ENCODE peak calls at places on chromosomes 2 and 18, in ten cellular contexts. One of them, this sample, is unnamed.

GRCh38 chr2:131151398-131151797 is 46.3 kb downstream of the PLEKHB2 start:
- DNase-seq in colonic mucosa: no peak
- DNase-seq in PC-3: no peak
- DNase-seq in fibroblast of lung: no peak
- DNase-seq in neuronal stem cell: no peak
- DNase-seq in GM23248: no peak
- DNase-seq in endothelial cell of umbilical vein: no peak
- DNase-seq in IMR-90: no peak
- DNase-seq in neural progenitor cell: no peak
- DNase-seq in H1: no peak
- DNase-seq in this sample: no peak

GRCh38 chr2:37635359-37636208 is 35.9 kb downstream of the CDC42EP3 start:
- DNase-seq in colonic mucosa: no peak
- DNase-seq in PC-3: peak; percentile 16
- DNase-seq in fibroblast of lung: peak; percentile 75
- DNase-seq in neuronal stem cell: no peak
- DNase-seq in GM23248: peak; percentile 92
- DNase-seq in endothelial cell of umbilical vein: peak; percentile 62
- DNase-seq in IMR-90: peak; percentile 82
- DNase-seq in neural progenitor cell: no peak
- DNase-seq in H1: no peak
- DNase-seq in this sample: peak; percentile 67

GRCh38 chr2:229265727-229266126 is 5.4 kb downstream of the PID1 start:
- DNase-seq in colonic mucosa: no peak
- DNase-seq in PC-3: no peak
- DNase-seq in fibroblast of lung: no peak
- DNase-seq in neuronal stem cell: no peak
- DNase-seq in GM23248: no peak
- DNase-seq in endothelial cell of umbilical vein: no peak
- DNase-seq in IMR-90: no peak
- DNase-seq in neural progenitor cell: no peak
- DNase-seq in H1: no peak
- DNase-seq in this sample: no peak

GRCh38 chr2:112321375-112322320 is 46.3 kb downstream of the ZC3H6 start:
- DNase-seq in colonic mucosa: no peak
- DNase-seq in PC-3: no peak
- DNase-seq in fibroblast of lung: peak; percentile 59
- DNase-seq in neuronal stem cell: no peak
- DNase-seq in GM23248: peak; percentile 44
- DNase-seq in endothelial cell of umbilical vein: peak; percentile 65
- DNase-seq in IMR-90: peak; percentile 54
- DNase-seq in neural progenitor cell: no peak
- DNase-seq in H1: no peak
- DNase-seq in this sample: peak; percentile 38

GRCh38 chr2:128310094-128310716 is 8.5 kb downstream of the HS6ST1 start:
- DNase-seq in colonic mucosa: peak; percentile 14
- DNase-seq in PC-3: no peak
- DNase-seq in fibroblast of lung: no peak
- DNase-seq in neuronal stem cell: no peak
- DNase-seq in GM23248: no peak
- DNase-seq in endothelial cell of umbilical vein: no peak
- DNase-seq in IMR-90: no peak
- DNase-seq in neural progenitor cell: no peak
- DNase-seq in H1: no peak
- DNase-seq in this sample: no peak

GRCh38 chr2:198127627-198128026 is 323.2 kb downstream of the PLCL1 start:
- DNase-seq in colonic mucosa: peak; percentile 24
- DNase-seq in PC-3: peak; percentile 54
- DNase-seq in fibroblast of lung: peak; percentile 60
- DNase-seq in neuronal stem cell: peak; percentile 29
- DNase-seq in GM23248: peak; percentile 84
- DNase-seq in endothelial cell of umbilical vein: peak; percentile 73
- DNase-seq in IMR-90: peak; percentile 71
- DNase-seq in neural progenitor cell: peak; percentile 81
- DNase-seq in H1: no peak
- DNase-seq in this sample: peak; percentile 39

GRCh38 chr18:33757037-33757436 is 179.0 kb downstream of the ASXL3 start:
- DNase-seq in colonic mucosa: no peak
- DNase-seq in PC-3: no peak
- DNase-seq in fibroblast of lung: peak; percentile 79
- DNase-seq in neuronal stem cell: no peak
- DNase-seq in GM23248: peak; percentile 78
- DNase-seq in endothelial cell of umbilical vein: no peak
- DNase-seq in IMR-90: peak; percentile 55
- DNase-seq in neural progenitor cell: no peak
- DNase-seq in H1: no peak
- DNase-seq in this sample: peak; percentile 73

GRCh38 chr2:152518656-152519580 is 183.9 kb downstream of the FMNL2 start:
- DNase-seq in colonic mucosa: no peak
- DNase-seq in PC-3: no peak
- DNase-seq in fibroblast of lung: no peak
- DNase-seq in neuronal stem cell: no peak
- DNase-seq in GM23248: no peak
- DNase-seq in endothelial cell of umbilical vein: no peak
- DNase-seq in IMR-90: no peak
- DNase-seq in neural progenitor cell: peak; percentile 47
- DNase-seq in H1: no peak
- DNase-seq in this sample: no peak

GRCh38 chr2:18047896-18048657 is 169.6 kb downstream of the KCNS3 start:
- DNase-seq in colonic mucosa: no peak
- DNase-seq in PC-3: peak; percentile 95
- DNase-seq in fibroblast of lung: peak; percentile 47
- DNase-seq in neuronal stem cell: no peak
- DNase-seq in GM23248: peak; percentile 86
- DNase-seq in endothelial cell of umbilical vein: no peak
- DNase-seq in IMR-90: peak; percentile 44
- DNase-seq in neural progenitor cell: no peak
- DNase-seq in H1: no peak
- DNase-seq in this sample: peak; percentile 36

GRCh38 chr2:1498176-1498575 is 84.9 kb downstream of the TPO start:
- DNase-seq in colonic mucosa: no peak
- DNase-seq in PC-3: no peak
- DNase-seq in fibroblast of lung: no peak
- DNase-seq in neuronal stem cell: no peak
- DNase-seq in GM23248: no peak
- DNase-seq in endothelial cell of umbilical vein: no peak
- DNase-seq in IMR-90: no peak
- DNase-seq in neural progenitor cell: no peak
- DNase-seq in H1: no peak
- DNase-seq in this sample: no peak

GRCh38 chr2:171923206-171923605 is 945 bp downstream of the HAT1 start:
- DNase-seq in colonic mucosa: peak; percentile 27
- DNase-seq in PC-3: peak; percentile 27
- DNase-seq in fibroblast of lung: peak; percentile 33
- DNase-seq in neuronal stem cell: no peak
- DNase-seq in GM23248: peak; percentile 71
- DNase-seq in endothelial cell of umbilical vein: peak; percentile 31
- DNase-seq in IMR-90: peak; percentile 38
- DNase-seq in neural progenitor cell: no peak
- DNase-seq in H1: no peak
- DNase-seq in this sample: peak; percentile 13

GRCh38 chr2:25854613-25855012 is 23.7 kb downstream of the ASXL2 start:
- DNase-seq in colonic mucosa: no peak
- DNase-seq in PC-3: no peak
- DNase-seq in fibroblast of lung: no peak
- DNase-seq in neuronal stem cell: no peak
- DNase-seq in GM23248: no peak
- DNase-seq in endothelial cell of umbilical vein: no peak
- DNase-seq in IMR-90: no peak
- DNase-seq in neural progenitor cell: no peak
- DNase-seq in H1: no peak
- DNase-seq in this sample: no peak

GRCh38 chr2:25851740-25852503 is 26.4 kb downstream of the ASXL2 start:
- DNase-seq in colonic mucosa: peak; percentile 29
- DNase-seq in PC-3: peak; percentile 87
- DNase-seq in fibroblast of lung: peak; percentile 92
- DNase-seq in neuronal stem cell: peak; percentile 8
- DNase-seq in GM23248: peak; percentile 92
- DNase-seq in endothelial cell of umbilical vein: peak; percentile 81
- DNase-seq in IMR-90: peak; percentile 93
- DNase-seq in neural progenitor cell: peak; percentile 60
- DNase-seq in H1: no peak
- DNase-seq in this sample: peak; percentile 91

GRCh38 chr2:25856377-25856776 is 21.9 kb downstream of the ASXL2 start:
- DNase-seq in colonic mucosa: no peak
- DNase-seq in PC-3: no peak
- DNase-seq in fibroblast of lung: no peak
- DNase-seq in neuronal stem cell: no peak
- DNase-seq in GM23248: no peak
- DNase-seq in endothelial cell of umbilical vein: no peak
- DNase-seq in IMR-90: no peak
- DNase-seq in neural progenitor cell: peak; percentile 15
- DNase-seq in H1: peak; percentile 70
- DNase-seq in this sample: no peak

GRCh38 chr2:25853038-25853638 is 25.1 kb downstream of the ASXL2 start:
- DNase-seq in colonic mucosa: no peak
- DNase-seq in PC-3: no peak
- DNase-seq in fibroblast of lung: no peak
- DNase-seq in neuronal stem cell: no peak
- DNase-seq in GM23248: no peak
- DNase-seq in endothelial cell of umbilical vein: no peak
- DNase-seq in IMR-90: no peak
- DNase-seq in neural progenitor cell: no peak
- DNase-seq in H1: no peak
- DNase-seq in this sample: no peak

DNA sequence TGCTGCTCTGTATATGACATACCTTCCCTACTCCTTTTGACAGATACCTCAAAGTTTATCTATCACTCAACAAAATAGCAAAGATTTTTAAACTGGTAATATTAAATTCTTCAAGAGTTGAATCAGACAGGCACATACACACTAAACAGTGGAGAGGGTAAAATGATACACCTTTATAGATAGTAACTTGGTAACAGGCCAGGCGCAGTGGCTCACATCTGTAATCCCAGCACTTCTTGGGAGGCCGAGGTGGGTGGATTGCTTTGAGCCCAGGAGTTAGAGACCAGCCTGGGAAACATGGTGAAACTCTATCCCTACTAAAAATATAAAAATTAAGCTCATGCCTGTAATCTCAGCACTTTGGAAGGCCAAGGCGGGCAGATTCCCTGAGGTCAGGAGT is 23.2 kb downstream of the ASXL2 start:
- DNase-seq in colonic mucosa: no peak
- DNase-seq in PC-3: no peak
- DNase-seq in fibroblast of lung: no peak
- DNase-seq in neuronal stem cell: no peak
- DNase-seq in GM23248: no peak
- DNase-seq in endothelial cell of umbilical vein: no peak
- DNase-seq in IMR-90: no peak
- DNase-seq in neural progenitor cell: no peak
- DNase-seq in H1: no peak
- DNase-seq in this sample: no peak
- H3K4me1 ChIP-seq in colonic mucosa: no peaks in the 10 kb centered on the region
- H3K4me1 ChIP-seq in PC-3: peaks cover 14% of the 10 kb centered on the region
- H3K4me1 ChIP-seq in fibroblast of lung: no peaks in the 10 kb centered on the region
- H3K4me1 ChIP-seq in neuronal stem cell: no peaks in the 10 kb centered on the region
- H3K4me1 ChIP-seq in GM23248: peaks cover 13% of the 10 kb centered on the region
- H3K4me1 ChIP-seq in endothelial cell of umbilical vein: peaks cover 5% of the 10 kb centered on the region
- H3K4me1 ChIP-seq in IMR-90: peaks cover 5% of the 10 kb centered on the region
- H3K4me1 ChIP-seq in neural progenitor cell: peaks cover 16% of the 10 kb centered on the region
- H3K4me1 ChIP-seq in H1: peaks cover 4% of the 10 kb centered on the region
- H3K4me1 ChIP-seq in this sample: peaks cover 4% of the 10 kb centered on the region

GRCh38 chr2:2692599-2693389 is 361.7 kb upstream of the MYT1L start:
- DNase-seq in colonic mucosa: no peak
- DNase-seq in PC-3: no peak
- DNase-seq in fibroblast of lung: no peak
- DNase-seq in neuronal stem cell: no peak
- DNase-seq in GM23248: no peak
- DNase-seq in endothelial cell of umbilical vein: no peak
- DNase-seq in IMR-90: no peak
- DNase-seq in neural progenitor cell: no peak
- DNase-seq in H1: no peak
- DNase-seq in this sample: no peak
- H3K27me3 ChIP-seq in colonic mucosa: no peaks in the 10 kb centered on the region
- H3K27me3 ChIP-seq in PC-3: peaks cover 74% of the 10 kb centered on the region
- H3K27me3 ChIP-seq in fibroblast of lung: no peaks in the 10 kb centered on the region
- H3K27me3 ChIP-seq in neuronal stem cell: peaks cover 5% of the 10 kb centered on the region
- H3K27me3 ChIP-seq in GM23248: no peaks in the 10 kb centered on the region
- H3K27me3 ChIP-seq in endothelial cell of umbilical vein: no peaks in the 10 kb centered on the region
- H3K27me3 ChIP-seq in IMR-90: no peaks in the 10 kb centered on the region
- H3K27me3 ChIP-seq in neural progenitor cell: no peaks in the 10 kb centered on the region
- H3K27me3 ChIP-seq in H1: no peaks in the 10 kb centered on the region
- H3K27me3 ChIP-seq in this sample: no peaks in the 10 kb centered on the region

GRCh38 chr2:48400553-48401179 is 129.3 kb upstream of the STON1 start:
- DNase-seq in colonic mucosa: no peak
- DNase-seq in PC-3: no peak
- DNase-seq in fibroblast of lung: no peak
- DNase-seq in neuronal stem cell: no peak
- DNase-seq in GM23248: no peak
- DNase-seq in endothelial cell of umbilical vein: no peak
- DNase-seq in IMR-90: no peak
- DNase-seq in neural progenitor cell: peak; percentile 11
- DNase-seq in H1: no peak
- DNase-seq in this sample: no peak

GRCh38 chr2:48399828-48400552 is 130.0 kb upstream of the STON1 start:
- DNase-seq in colonic mucosa: no peak
- DNase-seq in PC-3: no peak
- DNase-seq in fibroblast of lung: no peak
- DNase-seq in neuronal stem cell: no peak
- DNase-seq in GM23248: no peak
- DNase-seq in endothelial cell of umbilical vein: no peak
- DNase-seq in IMR-90: no peak
- DNase-seq in neural progenitor cell: no peak
- DNase-seq in H1: no peak
- DNase-seq in this sample: no peak

GRCh38 chr2:48397846-48398245 is 132.1 kb upstream of the STON1 start:
- DNase-seq in colonic mucosa: no peak
- DNase-seq in PC-3: no peak
- DNase-seq in fibroblast of lung: peak; percentile 43
- DNase-seq in neuronal stem cell: no peak
- DNase-seq in GM23248: no peak
- DNase-seq in endothelial cell of umbilical vein: no peak
- DNase-seq in IMR-90: no peak
- DNase-seq in neural progenitor cell: peak; percentile 39
- DNase-seq in H1: no peak
- DNase-seq in this sample: peak; percentile 12

GRCh38 chr2:48395658-48396057 is 134.3 kb upstream of the STON1 start:
- DNase-seq in colonic mucosa: no peak
- DNase-seq in PC-3: no peak
- DNase-seq in fibroblast of lung: no peak
- DNase-seq in neuronal stem cell: no peak
- DNase-seq in GM23248: no peak
- DNase-seq in endothelial cell of umbilical vein: no peak
- DNase-seq in IMR-90: no peak
- DNase-seq in neural progenitor cell: no peak
- DNase-seq in H1: no peak
- DNase-seq in this sample: no peak

GRCh38 chr2:48398285-48399135 is 131.4 kb upstream of the STON1 start:
- DNase-seq in colonic mucosa: no peak
- DNase-seq in PC-3: no peak
- DNase-seq in fibroblast of lung: peak; percentile 66
- DNase-seq in neuronal stem cell: peak; percentile 74
- DNase-seq in GM23248: no peak
- DNase-seq in endothelial cell of umbilical vein: no peak
- DNase-seq in IMR-90: no peak
- DNase-seq in neural progenitor cell: peak; percentile 62
- DNase-seq in H1: no peak
- DNase-seq in this sample: peak; percentile 57
- H3K9ac ChIP-seq in colonic mucosa: no peak overlapping the region
- H3K9ac ChIP-seq in PC-3: no peak overlapping the region
- H3K9ac ChIP-seq in fibroblast of lung: no peak overlapping the region
- H3K9ac ChIP-seq in neuronal stem cell: no peak overlapping the region
- H3K9ac ChIP-seq in GM23248: no peak overlapping the region
- H3K9ac ChIP-seq in endothelial cell of umbilical vein: no peak overlapping the region
- H3K9ac ChIP-seq in IMR-90: no peak overlapping the region
- H3K9ac ChIP-seq in neural progenitor cell: no peak overlapping the region
- H3K9ac ChIP-seq in H1: no peak overlapping the region
- H3K9ac ChIP-seq in this sample: peak overlapping the region; percentile 61

GRCh38 chr2:174003635-174004310 is 38.6 kb upstream of the SP3 start:
- DNase-seq in colonic mucosa: no peak
- DNase-seq in PC-3: no peak
- DNase-seq in fibroblast of lung: peak; percentile 44
- DNase-seq in neuronal stem cell: no peak
- DNase-seq in GM23248: no peak
- DNase-seq in endothelial cell of umbilical vein: no peak
- DNase-seq in IMR-90: no peak
- DNase-seq in neural progenitor cell: no peak
- DNase-seq in H1: no peak
- DNase-seq in this sample: no peak
- H3K4me1 ChIP-seq in colonic mucosa: no peaks in the 10 kb centered on the region
- H3K4me1 ChIP-seq in PC-3: peaks cover 5% of the 10 kb centered on the region
- H3K4me1 ChIP-seq in fibroblast of lung: peaks cover 2% of the 10 kb centered on the region
- H3K4me1 ChIP-seq in neuronal stem cell: peaks cover 4% of the 10 kb centered on the region
- H3K4me1 ChIP-seq in GM23248: peaks cover 14% of the 10 kb centered on the region
- H3K4me1 ChIP-seq in endothelial cell of umbilical vein: no peaks in the 10 kb centered on the region
- H3K4me1 ChIP-seq in IMR-90: peaks cover 5% of the 10 kb centered on the region
- H3K4me1 ChIP-seq in neural progenitor cell: no peaks in the 10 kb centered on the region
- H3K4me1 ChIP-seq in H1: no peaks in the 10 kb centered on the region
- H3K4me1 ChIP-seq in this sample: peaks cover 12% of the 10 kb centered on the region

This sample was measured in astrocyte.